ENCODE peak calls at places on chromosomes 3 and 15, in ten cellular contexts. One of them, this sample, is unnamed.

GRCh38 chr15:93052090-93052892 is 36.7 kb downstream of the RGMA start:
- DNase-seq in psoas muscle: no peak
- DNase-seq in osteoblast: no peak
- DNase-seq in CD8-positive, alpha-beta T cell: no peak
- DNase-seq in AG04449: no peak
- DNase-seq in ovary: no peak
- DNase-seq in tibial nerve: no peak
- DNase-seq in hepatocyte: no peak
- DNase-seq in DND-41: no peak
- DNase-seq in Peyer's patch: no peak
- DNase-seq in this sample: no peak

GRCh38 chr15:93180128-93180527 is 91.1 kb upstream of the RGMA start:
- DNase-seq in Peyer's patch: no peak
- DNase-seq in DND-41: peak; percentile 24
- DNase-seq in ovary: no peak
- DNase-seq in AG04449: no peak
- DNase-seq in osteoblast: no peak
- DNase-seq in psoas muscle: no peak
- DNase-seq in CD8-positive, alpha-beta T cell: no peak
- DNase-seq in tibial nerve: no peak
- DNase-seq in hepatocyte: no peak
- DNase-seq in this sample: no peak

GRCh38 chr15:49225572-49226281 is 55.7 kb downstream of the GALK2 start:
- DNase-seq in hepatocyte: peak; percentile 45
- DNase-seq in ovary: no peak
- DNase-seq in CD8-positive, alpha-beta T cell: no peak
- DNase-seq in tibial nerve: no peak
- DNase-seq in DND-41: no peak
- DNase-seq in Peyer's patch: no peak
- DNase-seq in AG04449: no peak
- DNase-seq in osteoblast: no peak
- DNase-seq in psoas muscle: no peak
- DNase-seq in this sample: no peak

GRCh38 chr3:13110678-13111116 is 37.5 kb upstream of the IQSEC1 start:
- DNase-seq in tibial nerve: peak; percentile 3
- DNase-seq in osteoblast: peak; percentile 61
- DNase-seq in AG04449: no peak
- DNase-seq in hepatocyte: peak; percentile 35
- DNase-seq in CD8-positive, alpha-beta T cell: no peak
- DNase-seq in DND-41: no peak
- DNase-seq in ovary: no peak
- DNase-seq in Peyer's patch: peak; percentile 46
- DNase-seq in psoas muscle: no peak
- DNase-seq in this sample: no peak

GRCh38 chr3:194134231-194134756 is 1.7 kb upstream of the HES1 start:
- DNase-seq in AG04449: no peak
- DNase-seq in Peyer's patch: no peak
- DNase-seq in hepatocyte: no peak
- DNase-seq in psoas muscle: peak; percentile 83
- DNase-seq in tibial nerve: peak; percentile 35
- DNase-seq in osteoblast: peak; percentile 93
- DNase-seq in DND-41: peak; percentile 75
- DNase-seq in ovary: no peak
- DNase-seq in CD8-positive, alpha-beta T cell: no peak
- DNase-seq in this sample: no peak

GRCh38 chr3:155308831-155309230 is 15.3 kb upstream of the STRIT1 start:
- DNase-seq in DND-41: no peak
- DNase-seq in psoas muscle: no peak
- DNase-seq in ovary: no peak
- DNase-seq in CD8-positive, alpha-beta T cell: no peak
- DNase-seq in osteoblast: no peak
- DNase-seq in hepatocyte: no peak
- DNase-seq in tibial nerve: no peak
- DNase-seq in Peyer's patch: no peak
- DNase-seq in AG04449: no peak
- DNase-seq in this sample: no peak

GRCh38 chr15:65404196-65404872 is 18.4 kb downstream of the IGDCC4 start:
- DNase-seq in Peyer's patch: no peak
- DNase-seq in ovary: no peak
- DNase-seq in osteoblast: peak; percentile 62
- DNase-seq in hepatocyte: no peak
- DNase-seq in AG04449: no peak
- DNase-seq in DND-41: no peak
- DNase-seq in psoas muscle: peak; percentile 19
- DNase-seq in CD8-positive, alpha-beta T cell: no peak
- DNase-seq in tibial nerve: no peak
- DNase-seq in this sample: no peak

GRCh38 chr3:119497824-119498187 is 541 bp upstream of the TIMMDC1 start:
- DNase-seq in DND-41: no peak
- DNase-seq in Peyer's patch: peak; percentile 55
- DNase-seq in CD8-positive, alpha-beta T cell: no peak
- DNase-seq in psoas muscle: peak; percentile 50
- DNase-seq in osteoblast: peak; percentile 75
- DNase-seq in hepatocyte: peak; percentile 50
- DNase-seq in ovary: no peak
- DNase-seq in tibial nerve: no peak
- DNase-seq in AG04449: no peak
- DNase-seq in this sample: no peak

GRCh38 chr3:13544293-13544831 is 4.6 kb upstream of the FBLN2 start:
- DNase-seq in AG04449: peak; percentile 53
- DNase-seq in hepatocyte: no peak
- DNase-seq in Peyer's patch: no peak
- DNase-seq in psoas muscle: peak; percentile 55
- DNase-seq in DND-41: peak; percentile 96
- DNase-seq in ovary: no peak
- DNase-seq in tibial nerve: no peak
- DNase-seq in osteoblast: peak; percentile 99
- DNase-seq in CD8-positive, alpha-beta T cell: no peak
- DNase-seq in this sample: peak; percentile 86

GRCh38 chr3:101996832-101997231 is 147.5 kb downstream of the NFKBIZ start:
- DNase-seq in Peyer's patch: no peak
- DNase-seq in ovary: no peak
- DNase-seq in psoas muscle: no peak
- DNase-seq in osteoblast: no peak
- DNase-seq in AG04449: no peak
- DNase-seq in hepatocyte: no peak
- DNase-seq in tibial nerve: no peak
- DNase-seq in CD8-positive, alpha-beta T cell: no peak
- DNase-seq in DND-41: no peak
- DNase-seq in this sample: no peak

GRCh38 chr3:122636697-122637096 is 43.9 kb upstream of the PARP14 start:
- DNase-seq in DND-41: no peak
- DNase-seq in Peyer's patch: no peak
- DNase-seq in osteoblast: no peak
- DNase-seq in CD8-positive, alpha-beta T cell: no peak
- DNase-seq in tibial nerve: no peak
- DNase-seq in hepatocyte: no peak
- DNase-seq in ovary: no peak
- DNase-seq in AG04449: no peak
- DNase-seq in psoas muscle: no peak
- DNase-seq in this sample: no peak

GRCh38 chr3:29705906-29706507 is 425.1 kb downstream of the RBMS3 start:
- DNase-seq in DND-41: no peak
- DNase-seq in tibial nerve: no peak
- DNase-seq in psoas muscle: no peak
- DNase-seq in CD8-positive, alpha-beta T cell: no peak
- DNase-seq in osteoblast: no peak
- DNase-seq in Peyer's patch: no peak
- DNase-seq in hepatocyte: no peak
- DNase-seq in ovary: no peak
- DNase-seq in AG04449: no peak
- DNase-seq in this sample: no peak

GRCh38 chr3:29697989-29698388 is 417.1 kb downstream of the RBMS3 start:
- DNase-seq in AG04449: no peak
- DNase-seq in hepatocyte: no peak
- DNase-seq in tibial nerve: no peak
- DNase-seq in osteoblast: peak; percentile 91
- DNase-seq in DND-41: no peak
- DNase-seq in CD8-positive, alpha-beta T cell: no peak
- DNase-seq in Peyer's patch: no peak
- DNase-seq in ovary: no peak
- DNase-seq in psoas muscle: no peak
- DNase-seq in this sample: peak; percentile 46

GRCh38 chr3:29695905-29696238 is 415.0 kb downstream of the RBMS3 start:
- DNase-seq in osteoblast: peak; percentile 48
- DNase-seq in hepatocyte: no peak
- DNase-seq in AG04449: no peak
- DNase-seq in Peyer's patch: no peak
- DNase-seq in CD8-positive, alpha-beta T cell: no peak
- DNase-seq in tibial nerve: no peak
- DNase-seq in ovary: no peak
- DNase-seq in psoas muscle: no peak
- DNase-seq in DND-41: no peak
- DNase-seq in this sample: no peak

GRCh38 chr3:29696311-29696710 is 415.4 kb downstream of the RBMS3 start:
- DNase-seq in tibial nerve: no peak
- DNase-seq in osteoblast: no peak
- DNase-seq in psoas muscle: no peak
- DNase-seq in AG04449: no peak
- DNase-seq in CD8-positive, alpha-beta T cell: no peak
- DNase-seq in ovary: no peak
- DNase-seq in Peyer's patch: no peak
- DNase-seq in DND-41: no peak
- DNase-seq in hepatocyte: no peak
- DNase-seq in this sample: no peak

GRCh38 chr3:29701326-29701983 is 420.6 kb downstream of the RBMS3 start:
- DNase-seq in osteoblast: no peak
- DNase-seq in tibial nerve: no peak
- DNase-seq in AG04449: no peak
- DNase-seq in Peyer's patch: no peak
- DNase-seq in DND-41: no peak
- DNase-seq in hepatocyte: no peak
- DNase-seq in ovary: no peak
- DNase-seq in psoas muscle: no peak
- DNase-seq in CD8-positive, alpha-beta T cell: no peak
- DNase-seq in this sample: no peak
- H3K4me3 ChIP-seq in osteoblast: no peak overlapping the region
- H3K4me3 ChIP-seq in tibial nerve: no peak overlapping the region
- H3K4me3 ChIP-seq in AG04449: no peak overlapping the region
- H3K4me3 ChIP-seq in Peyer's patch: no peak overlapping the region
- H3K4me3 ChIP-seq in DND-41: no peak overlapping the region
- H3K4me3 ChIP-seq in hepatocyte: no peak overlapping the region
- H3K4me3 ChIP-seq in ovary: no peak overlapping the region
- H3K4me3 ChIP-seq in psoas muscle: no peak overlapping the region
- H3K4me3 ChIP-seq in CD8-positive, alpha-beta T cell: no peak overlapping the region
- H3K4me3 ChIP-seq in this sample: no peak overlapping the region

DNA sequence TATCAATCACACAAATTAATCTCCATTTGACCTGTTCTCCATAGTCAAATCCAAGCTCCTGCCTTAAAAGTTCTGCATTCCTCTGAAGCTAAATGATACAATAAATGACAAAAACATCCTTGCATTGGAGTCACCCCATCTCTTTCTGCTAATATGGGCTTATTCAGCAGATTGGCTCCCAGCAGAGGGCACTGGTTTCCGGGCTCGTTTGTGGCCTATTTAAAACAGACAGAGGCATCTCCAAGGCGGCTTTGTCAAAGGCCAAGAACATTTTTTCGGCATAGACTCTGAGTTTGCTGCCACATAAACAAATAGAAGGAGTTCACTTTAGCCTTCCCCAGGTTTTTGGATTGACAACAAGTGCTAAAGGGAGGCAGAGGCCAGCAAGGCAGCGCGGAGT is 204.4 kb upstream of the RASGRP1 start:
- DNase-seq in tibial nerve: peak; percentile 32
- DNase-seq in CD8-positive, alpha-beta T cell: no peak
- DNase-seq in psoas muscle: no peak
- DNase-seq in DND-41: no peak
- DNase-seq in osteoblast: no peak
- DNase-seq in ovary: peak; percentile 45
- DNase-seq in AG04449: no peak
- DNase-seq in hepatocyte: peak; percentile 12
- DNase-seq in Peyer's patch: no peak
- DNase-seq in this sample: no peak
- TF ChIP-seq CTCF in tibial nerve: no peak
- TF ChIP-seq CTCF in CD8-positive, alpha-beta T cell: no peak
- TF ChIP-seq CTCF in psoas muscle: no peak
- TF ChIP-seq CTCF in DND-41: no peak
- TF ChIP-seq CTCF in osteoblast: peak; percentile 65
- TF ChIP-seq CTCF in ovary: no peak
- TF ChIP-seq CTCF in AG04449: peak; percentile 16
- TF ChIP-seq CTCF in hepatocyte: peak; percentile 27
- TF ChIP-seq CTCF in Peyer's patch: no peak
- TF ChIP-seq CTCF in this sample: peak; percentile 61

GRCh38 chr3:8516047-8516671 is 14.5 kb downstream of the LMCD1 start:
- DNase-seq in CD8-positive, alpha-beta T cell: no peak
- DNase-seq in hepatocyte: no peak
- DNase-seq in AG04449: no peak
- DNase-seq in Peyer's patch: no peak
- DNase-seq in osteoblast: no peak
- DNase-seq in tibial nerve: no peak
- DNase-seq in DND-41: no peak
- DNase-seq in psoas muscle: no peak
- DNase-seq in ovary: peak; percentile 45
- DNase-seq in this sample: no peak
- H3K4me3 ChIP-seq in CD8-positive, alpha-beta T cell: no peak overlapping the region
- H3K4me3 ChIP-seq in hepatocyte: no peak overlapping the region
- H3K4me3 ChIP-seq in AG04449: no peak overlapping the region
- H3K4me3 ChIP-seq in Peyer's patch: no peak overlapping the region
- H3K4me3 ChIP-seq in osteoblast: no peak overlapping the region
- H3K4me3 ChIP-seq in tibial nerve: no peak overlapping the region
- H3K4me3 ChIP-seq in DND-41: no peak overlapping the region
- H3K4me3 ChIP-seq in psoas muscle: no peak overlapping the region
- H3K4me3 ChIP-seq in ovary: no peak overlapping the region
- H3K4me3 ChIP-seq in this sample: no peak overlapping the region

GRCh38 chr15:101100593-101101442 is 151.0 kb downstream of the CHSY1 start:
- DNase-seq in CD8-positive, alpha-beta T cell: no peak
- DNase-seq in AG04449: no peak
- DNase-seq in hepatocyte: no peak
- DNase-seq in DND-41: no peak
- DNase-seq in osteoblast: peak; percentile 15
- DNase-seq in ovary: no peak
- DNase-seq in Peyer's patch: no peak
- DNase-seq in tibial nerve: no peak
- DNase-seq in psoas muscle: peak; percentile 18
- DNase-seq in this sample: no peak
- TF ChIP-seq CTCF in CD8-positive, alpha-beta T cell: no peak
- TF ChIP-seq CTCF in AG04449: no peak
- TF ChIP-seq CTCF in hepatocyte: no peak
- TF ChIP-seq CTCF in DND-41: peak; percentile 21
- TF ChIP-seq CTCF in osteoblast: peak; percentile 5
- TF ChIP-seq CTCF in ovary: no peak
- TF ChIP-seq CTCF in Peyer's patch: no peak
- TF ChIP-seq CTCF in tibial nerve: no peak
- TF ChIP-seq CTCF in psoas muscle: no peak
- TF ChIP-seq CTCF in this sample: no peak

GRCh38 chr3:150133293-150133692 is 162.6 kb upstream of the PFN2 start:
- DNase-seq in tibial nerve: no peak
- DNase-seq in psoas muscle: no peak
- DNase-seq in Peyer's patch: no peak
- DNase-seq in AG04449: no peak
- DNase-seq in hepatocyte: no peak
- DNase-seq in DND-41: no peak
- DNase-seq in CD8-positive, alpha-beta T cell: no peak
- DNase-seq in osteoblast: no peak
- DNase-seq in ovary: no peak
- DNase-seq in this sample: no peak
- H3K4me3 ChIP-seq in tibial nerve: no peak overlapping the region
- H3K4me3 ChIP-seq in psoas muscle: no peak overlapping the region
- H3K4me3 ChIP-seq in Peyer's patch: no peak overlapping the region
- H3K4me3 ChIP-seq in AG04449: no peak overlapping the region
- H3K4me3 ChIP-seq in hepatocyte: no peak overlapping the region
- H3K4me3 ChIP-seq in DND-41: no peak overlapping the region
- H3K4me3 ChIP-seq in CD8-positive, alpha-beta T cell: no peak overlapping the region
- H3K4me3 ChIP-seq in osteoblast: no peak overlapping the region
- H3K4me3 ChIP-seq in ovary: no peak overlapping the region
- H3K4me3 ChIP-seq in this sample: no peak overlapping the region